ENCODE peak calls at places on chromosome 5, in seven cellular contexts. P, G, J, S, E, X and K are unnamed samples.

GRCh38 chr5:96651948-96652753 is 10.0 kb upstream of the CAST start:
- DNase-seq in P (no peak), G (peak), J (peak), S (no peak), E (no peak), X (no peak), K (no peak)

GRCh38 chr5:39189297-39189955 is 29.9 kb downstream of the FYB1 start:
- DNase-seq in P (no peak), G (no peak), J (no peak), S (no peak), E (no peak), X (no peak), K (no peak)

GRCh38 chr5:110880413-110880812 is 141.6 kb downstream of the SLC25A46 start:
- DNase-seq in P (no peak), G (no peak), J (no peak), S (peak), E (peak), X (peak), K (no peak)

GRCh38 chr5:1153428-1153827 is 41.6 kb upstream of the SLC12A7 start:
- DNase-seq in P (no peak), G (no peak), J (no peak), S (no peak), E (no peak), X (no peak), K (no peak)

GRCh38 chr5:107860044-107860443 is 189.3 kb upstream of the EFNA5 start:
- DNase-seq in P (no peak), G (no peak), J (no peak), S (no peak), E (no peak), X (no peak), K (no peak)

GRCh38 chr5:40223884-40224402 is 455.8 kb upstream of the PTGER4 start:
- DNase-seq in P (peak), G (no peak), J (no peak), S (no peak), E (no peak), X (peak), K (no peak)

GRCh38 chr5:142820447-142820846 is 50.3 kb downstream of the ARHGAP26 start:
- DNase-seq in P (no peak), G (no peak), J (no peak), S (no peak), E (no peak), X (no peak), K (no peak)

GRCh38 chr5:173294673-173295320 is 33.4 kb downstream of the STC2 start:
- DNase-seq in P (no peak), G (no peak), J (no peak), S (no peak), E (no peak), X (no peak), K (no peak)

GRCh38 chr5:94173100-94173499 is 431.7 kb upstream of the POU5F2 start:
- DNase-seq in P (no peak), G (no peak), J (no peak), S (no peak), E (no peak), X (peak), K (no peak)

GRCh38 chr5:151086905-151087360 is 6.1 kb upstream of the TNIP1 start:
- DNase-seq in P (no peak), G (no peak), J (no peak), S (no peak), E (no peak), X (no peak), K (no peak)

GRCh38 chr5:169192572-169192971 is 108.4 kb downstream of the SLIT3 start:
- DNase-seq in P (no peak), G (no peak), J (no peak), S (no peak), E (no peak), X (no peak), K (no peak)

GRCh38 chr5:126926152-126926551 is 104.2 kb downstream of the MARCHF3 start:
- DNase-seq in P (no peak), G (no peak), J (no peak), S (no peak), E (no peak), X (no peak), K (no peak)

GRCh38 chr5:145347026-145347616 is 488.0 kb downstream of the PRELID2 start:
- DNase-seq in P (peak), G (peak), J (no peak), S (no peak), E (no peak), X (peak), K (no peak)
- TF ChIP-seq CTCF in P (peak), G (peak), J (no peak), S (peak), E (peak), X (peak), K (no peak)

GRCh38 chr5:134989291-134989830 is 21.7 kb downstream of the CATSPER3 start:
- DNase-seq in P (peak), G (no peak), J (no peak), S (no peak), E (no peak), X (peak), K (no peak)
- TF ChIP-seq CTCF in P (no peak), G (no peak), J (no peak), S (no peak), E (no peak), X (no peak), K (no peak)

DNA sequence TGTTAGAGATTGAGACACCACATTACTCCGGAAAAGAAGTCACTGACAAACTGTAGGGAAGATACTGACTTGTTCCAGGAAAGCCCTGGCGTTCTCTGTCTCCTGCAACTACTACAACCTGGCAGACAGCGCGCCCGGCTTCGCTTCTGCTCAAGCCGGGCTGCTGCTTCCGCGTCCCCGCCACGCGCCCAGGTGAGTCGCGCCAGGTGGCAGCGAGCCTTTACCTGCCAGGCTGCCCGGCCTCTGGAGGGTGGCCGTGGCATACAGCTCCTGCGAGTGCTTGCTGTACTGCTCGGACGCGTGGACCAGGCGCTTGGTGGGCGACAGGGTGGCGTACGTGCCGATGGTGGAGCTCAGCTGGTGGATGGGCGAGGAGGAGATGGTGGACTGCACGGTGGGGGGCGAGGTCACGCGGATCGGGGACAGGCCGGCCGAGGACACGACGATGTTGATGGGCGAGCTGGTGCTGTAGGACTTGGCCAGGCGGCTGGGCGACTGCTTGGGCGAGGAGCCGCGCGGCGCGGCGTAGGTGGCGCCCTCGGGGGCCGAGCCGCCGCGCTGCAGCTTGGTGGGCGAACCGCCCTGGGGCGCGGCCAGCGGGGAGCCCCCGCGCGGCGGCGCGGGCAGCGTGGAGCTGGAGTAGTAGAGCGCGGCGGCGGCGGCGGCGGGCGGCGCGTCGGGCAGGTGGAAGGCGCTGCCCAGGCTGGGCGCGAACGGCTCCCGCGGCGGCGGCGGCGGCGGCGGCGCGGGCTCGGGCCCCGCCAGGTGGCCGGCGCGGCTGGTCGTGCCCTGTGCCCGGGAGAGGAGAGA is 519.6 kb downstream of the CTNND2 start:
- DNase-seq in P (peak), G (peak), J (peak), S (no peak), E (no peak), X (no peak), K (no peak)
- TF ChIP-seq CTCF in P (no peak), G (no peak), J (no peak), S (no peak), E (no peak), X (no peak), K (no peak)

GRCh38 chr5:9363026-9363793 is 182.7 kb downstream of the SEMA5A start:
- DNase-seq in P (no peak), G (no peak), J (no peak), S (no peak), E (no peak), X (peak), K (no peak)

GRCh38 chr5:9362600-9362999 is 183.3 kb downstream of the SEMA5A start:
- DNase-seq in P (no peak), G (no peak), J (no peak), S (no peak), E (no peak), X (no peak), K (no peak)

GRCh38 chr5:9358961-9359686 is 186.8 kb downstream of the SEMA5A start:
- DNase-seq in P (no peak), G (no peak), J (no peak), S (no peak), E (no peak), X (peak), K (no peak)

GRCh38 chr5:9365501-9365900 is 180.4 kb downstream of the SEMA5A start:
- DNase-seq in P (no peak), G (no peak), J (no peak), S (no peak), E (no peak), X (no peak), K (no peak)

GRCh38 chr5:9361835-9362234 is 184.0 kb downstream of the SEMA5A start:
- DNase-seq in P (no peak), G (peak), J (peak), S (no peak), E (peak), X (peak), K (no peak)
- TF ChIP-seq CTCF in P (peak), G (peak), J (peak), S (peak), E (peak), X (peak), K (no peak)

GRCh38 chr5:152306386-152306785 is 98.7 kb downstream of the NMUR2 start:
- DNase-seq in P (no peak), G (no peak), J (no peak), S (no peak), E (no peak), X (no peak), K (no peak)
- TF ChIP-seq CTCF in P (no peak), G (no peak), J (no peak), S (no peak), E (no peak), X (no peak), K (no peak)